ENCODE peak calls at places on chromosomes 4 and X, in seven cellular contexts. R is H1, Z is breast epithelium, D is stomach, G is esophagus muscularis mucosa, J is spleen, K is SK-N-SH. P is an unnamed sample.

GRCh38 chr4:118942465-118942864 is 53.8 kb downstream of the SYNPO2 start:
- DNase-seq in R (no peak), Z (no peak), D (no peak), G (no peak), J (no peak), K (peak; percentile 12), P (no peak)

GRCh38 chr4:168384437-168385141 is 66.0 kb upstream of the DDX60 start:
- DNase-seq in R (no peak), Z (no peak), D (peak; percentile 42), G (no peak), J (no peak), K (no peak), P (no peak)

GRCh38 chr4:118967393-118967792 is 78.7 kb downstream of the SYNPO2 start:
- DNase-seq in R (no peak), Z (peak; percentile 40), D (no peak), G (peak; percentile 82), J (no peak), K (no peak), P (no peak)

GRCh38 chr4:7198440-7199128 is 6.2 kb downstream of the SORCS2 start:
- DNase-seq in R (no peak), Z (no peak), D (no peak), G (no peak), J (peak; percentile 41), K (no peak), P (no peak)

GRCh38 chr4:68735106-68735505 is 64.7 kb upstream of the UGT2B15 start:
- DNase-seq in R (no peak), Z (no peak), D (no peak), G (no peak), J (no peak), K (no peak), P (no peak)

GRCh38 chr4:165351359-165352130 is 24.1 kb downstream of the MSMO1 start:
- DNase-seq in R (no peak), Z (no peak), D (no peak), G (no peak), J (no peak), K (no peak), P (no peak)

GRCh38 chr4:22574880-22575279 is 59.0 kb upstream of the ADGRA3 start:
- DNase-seq in R (no peak), Z (no peak), D (no peak), G (no peak), J (no peak), K (no peak), P (no peak)

GRCh38 chr4:184911310-184911709 is 85.5 kb upstream of the ACSL1 start:
- DNase-seq in R (no peak), Z (no peak), D (peak; percentile 38), G (no peak), J (no peak), K (no peak), P (no peak)

GRCh38 chr4:610411-611261 is 14.7 kb upstream of the PDE6B start:
- DNase-seq in R (no peak), Z (peak; percentile 60), D (no peak), G (no peak), J (peak; percentile 70), K (no peak), P (no peak)

GRCh38 chrX:9440116-9440844 is 24.6 kb upstream of the TBL1X start:
- DNase-seq in R (no peak), Z (no peak), D (no peak), G (no peak), J (no peak), K (no peak), P (no peak)
- H3K4me3 ChIP-seq in R (no peak overlapping the region), Z (no peak overlapping the region), D (no peak overlapping the region), G (no peak overlapping the region), J (no peak overlapping the region), K (no peak overlapping the region), P (no peak overlapping the region)

DNA sequence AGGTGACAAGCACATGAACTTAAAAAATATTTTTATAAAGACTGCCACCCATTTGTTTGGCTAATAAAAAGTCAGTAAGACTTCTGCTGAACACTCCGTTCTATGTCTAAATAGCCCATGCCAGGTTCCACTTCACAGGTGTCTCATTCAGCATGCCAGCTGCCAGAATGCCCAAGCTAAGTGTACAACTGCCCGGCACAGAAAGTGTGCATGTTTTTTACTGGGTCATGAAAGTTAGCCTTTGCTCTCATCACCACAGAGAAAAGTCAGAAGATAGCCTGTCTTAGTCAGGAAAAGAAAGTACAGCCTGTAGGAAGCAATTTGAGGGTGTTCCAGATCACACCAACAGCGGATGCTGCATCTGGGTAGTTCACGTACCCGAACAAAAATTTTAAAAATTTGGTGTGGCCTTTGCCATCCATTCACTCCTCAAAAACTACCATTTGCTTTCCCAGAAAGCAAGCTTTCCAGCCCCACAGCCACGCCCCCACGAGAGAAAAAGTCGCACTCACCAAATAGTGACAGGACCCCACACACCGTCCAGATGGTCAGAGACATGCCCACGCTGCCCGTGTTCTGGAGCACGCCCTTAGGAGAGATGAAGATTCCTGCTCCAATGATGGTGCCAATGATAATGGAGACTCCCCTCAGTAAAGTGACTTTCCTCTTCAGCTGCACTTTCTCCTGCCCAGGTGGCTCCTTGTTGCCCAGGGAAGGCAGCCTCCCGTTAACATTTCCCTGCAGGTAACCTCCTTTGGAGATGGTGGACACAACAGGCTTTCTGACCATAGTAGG is 671 bp downstream of the SLC7A11 start:
- DNase-seq in R (no peak), Z (no peak), D (no peak), G (no peak), J (peak; percentile 77), K (no peak), P (no peak)
- TF ChIP-seq POLR2AphosphoS5 in R (no peak), Z (no peak), D (no peak), G (no peak), J (no peak), K (no peak), P (no peak)

GRCh38 chrX:45811307-45811706 is 610.6 kb upstream of the DIPK2B start:
- DNase-seq in R (no peak), Z (no peak), D (no peak), G (no peak), J (no peak), K (no peak), P (no peak)

GRCh38 chrX:45803383-45803921 is 602.8 kb upstream of the DIPK2B start:
- DNase-seq in R (no peak), Z (no peak), D (no peak), G (no peak), J (no peak), K (no peak), P (no peak)

GRCh38 chrX:45806410-45807121 is 605.9 kb upstream of the DIPK2B start:
- DNase-seq in R (no peak), Z (no peak), D (no peak), G (no peak), J (no peak), K (no peak), P (no peak)

GRCh38 chrX:45807572-45808425 is 607.1 kb upstream of the DIPK2B start:
- DNase-seq in R (no peak), Z (no peak), D (no peak), G (no peak), J (no peak), K (no peak), P (peak; percentile 48)
- H3K4me3 ChIP-seq in R (no peak overlapping the region), Z (no peak overlapping the region), D (no peak overlapping the region), G (no peak overlapping the region), J (no peak overlapping the region), K (peak overlapping the region; percentile 47), P (peak overlapping the region; percentile 72)

GRCh38 chrX:41250867-41251266 is 83.1 kb upstream of the DDX3X start:
- DNase-seq in R (no peak), Z (no peak), D (no peak), G (no peak), J (no peak), K (no peak), P (no peak)
- TF ChIP-seq POLR2AphosphoS5 in R (no peak), Z (no peak), D (no peak), G (no peak), J (no peak), K (no peak), P (no peak)

P was measured in SK-N-MC.